ENCODE peak calls at places on chromosome 15, in four cellular contexts. P is H9, U is IMR-90, H is H1. F is an unnamed sample.
A peak's percentile ranks its signal among the peaks of the same experiment; 100 is the strongest.

GRCh38 chr15:29059871-29060640 is 174.3 kb downstream of the APBA2 start:
- DNase-seq in P (no peak), U (no peak), H (no peak), F (no peak)

GRCh38 chr15:71508081-71508682 is 302.2 kb upstream of the NR2E3 start:
- DNase-seq in P (no peak), U (no peak), H (no peak), F (no peak)

GRCh38 chr15:69085325-69086081 is 71.0 kb downstream of the NOX5 start:
- DNase-seq in P (no peak), U (no peak), H (no peak), F (no peak)

GRCh38 chr15:61575597-61575996 is 346.5 kb upstream of the RORA start:
- DNase-seq in H (no peak), P (no peak), U (no peak), F (no peak)

GRCh38 chr15:78663703-78664102 is 22.7 kb upstream of the CHRNB4 start:
- DNase-seq in U (no peak), P (no peak), H (no peak), F (no peak)

GRCh38 chr15:55170361-55170760 is 26.4 kb downstream of the RSL24D1 start:
- DNase-seq in H (no peak), P (no peak), U (no peak), F (no peak)

GRCh38 chr15:70318996-70319465 is 221.3 kb upstream of the TLE3 start:
- DNase-seq in H (no peak), P (no peak), U (peak; percentile 74), F (no peak)

GRCh38 chr15:66779331-66780009 is 77.4 kb downstream of the SMAD6 start:
- DNase-seq in H (no peak), U (no peak), P (no peak), F (no peak)

GRCh38 chr15:40928351-40928974 is 677 bp upstream of the DLL4 start:
- DNase-seq in P (peak; percentile 85), U (no peak), H (peak; percentile 88), F (peak; percentile 74)

GRCh38 chr15:97929456-97930229 is 30.9 kb upstream of the ARRDC4 start:
- DNase-seq in U (no peak), P (no peak), H (no peak), F (no peak)

GRCh38 chr15:54605556-54605955 is 591.2 kb downstream of the RSL24D1 start:
- DNase-seq in H (no peak), U (no peak), P (no peak), F (no peak)

GRCh38 chr15:69854521-69855171 is 243.1 kb downstream of the TLE3 start:
- DNase-seq in U (peak; percentile 94), P (no peak), H (no peak), F (peak; percentile 70)

GRCh38 chr15:34719051-34719882 is 35.5 kb downstream of the GJD2 start:
- DNase-seq in U (no peak), P (no peak), H (no peak), F (no peak)

GRCh38 chr15:60507596-60508424 is 28.9 kb upstream of the ICE2 start:
- DNase-seq in H (peak; percentile 54), P (peak; percentile 48), U (peak; percentile 77), F (peak; percentile 69)

GRCh38 chr15:82646250-82647044 is 716 bp downstream of the CPEB1 start:
- DNase-seq in H (peak; percentile 76), P (peak; percentile 76), U (no peak), F (peak; percentile 44)

GRCh38 chr15:41862515-41863116 is 24.0 kb downstream of the PLA2G4B start:
- DNase-seq in U (no peak), H (no peak), P (peak; percentile 73), F (peak; percentile 57)

GRCh38 chr15:99504071-99504822 is 61.5 kb upstream of the MEF2A start:
- DNase-seq in P (no peak), U (no peak), H (no peak), F (no peak)

GRCh38 chr15:30992465-30992864 is 1.0 kb upstream of the MTMR10 start:
- DNase-seq in H (no peak), P (peak; percentile 40), U (no peak), F (peak; percentile 38)

GRCh38 chr15:75357976-75358673 is 10.3 kb downstream of the MAN2C1 start:
- DNase-seq in H (no peak), P (no peak), U (no peak), F (no peak)

GRCh38 chr15:68725736-68726135 is 95.0 kb downstream of the ANP32A start:
- DNase-seq in U (peak; percentile 53), P (no peak), H (no peak), F (peak; percentile 19)

GRCh38 chr15:66766282-66767228 is 64.5 kb downstream of the SMAD6 start:
- DNase-seq in P (no peak), H (no peak), U (peak; percentile 84), F (no peak)

GRCh38 chr15:36177590-36178281 is 401.7 kb upstream of the CDIN1 start:
- DNase-seq in P (no peak), H (no peak), U (peak; percentile 43), F (no peak)
- H2BK5ac ChIP-seq in P (no peak overlapping the region), H (no peak overlapping the region), U (no peak overlapping the region), F (no peak overlapping the region)

GRCh38 chr15:63915888-63916731 is 82.4 kb upstream of the HERC1 start:
- DNase-seq in P (peak; percentile 80), H (peak; percentile 68), U (peak; percentile 53), F (peak; percentile 73)
- H2BK15ac ChIP-seq in P (no peak overlapping the region), H (no peak overlapping the region), U (no peak overlapping the region), F (no peak overlapping the region)

GRCh38 chr15:88617031-88617722 is 4.0 kb upstream of the AEN start:
- DNase-seq in U (no peak), P (no peak), H (peak; percentile 20), F (no peak)
- H4K5ac ChIP-seq in U (no peak overlapping the region), P (no peak overlapping the region), H (no peak overlapping the region), F (no peak overlapping the region)

DNA sequence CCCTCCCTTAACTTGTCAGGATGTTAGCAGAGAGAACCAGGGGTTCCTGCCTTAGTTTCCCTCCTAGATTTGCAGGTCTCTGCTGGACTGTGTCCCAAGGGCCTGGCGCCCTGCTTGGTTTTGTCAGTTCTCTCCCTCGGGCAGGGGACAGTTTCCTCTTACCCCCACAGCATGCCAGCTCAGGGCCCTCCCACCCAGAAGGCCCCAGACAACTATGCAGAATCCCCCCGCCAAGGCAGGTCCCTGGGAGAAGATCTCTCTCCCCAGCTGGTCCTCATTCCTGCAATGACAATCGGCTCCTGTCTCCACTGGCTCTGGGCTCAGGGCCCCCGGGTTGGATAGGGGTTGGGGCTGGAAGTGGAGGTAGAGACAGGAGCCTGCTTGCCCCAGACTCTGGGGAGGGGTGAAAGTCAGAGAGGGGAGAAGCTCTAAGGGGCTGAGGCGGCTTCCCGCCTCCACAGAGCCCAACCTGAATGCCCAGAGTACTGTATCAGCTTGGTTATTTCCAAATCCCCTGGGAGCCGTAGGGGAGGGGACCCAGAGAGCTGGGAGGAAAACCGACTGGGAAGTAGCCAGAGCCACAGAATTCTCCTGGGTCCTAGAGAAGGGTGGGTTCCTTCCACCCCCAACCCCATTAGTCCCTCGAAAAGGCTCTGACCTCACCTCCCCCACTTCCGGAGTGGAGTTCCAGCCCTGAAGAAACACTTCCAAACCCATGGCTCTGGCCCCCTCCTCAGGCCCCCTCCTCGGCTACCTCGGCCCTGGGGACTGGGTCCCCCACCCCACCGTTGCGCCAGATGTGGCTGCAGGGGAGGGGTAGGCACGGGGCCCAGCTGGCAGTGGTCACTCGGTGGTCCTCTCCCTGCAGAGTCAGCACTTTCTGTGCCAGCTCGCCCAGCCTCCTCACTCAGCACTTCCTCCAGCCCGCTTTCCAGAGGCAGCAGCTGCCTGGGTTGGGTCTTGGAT is 3.8 kb upstream of the LOXL1 start:
- DNase-seq in P (peak; percentile 72), U (peak; percentile 70), H (peak; percentile 74), F (peak; percentile 94)
- H2BK5ac ChIP-seq in P (no peak overlapping the region), U (peak overlapping the region; percentile 93), H (peak overlapping the region; percentile 77), F (no peak overlapping the region)

DNA sequence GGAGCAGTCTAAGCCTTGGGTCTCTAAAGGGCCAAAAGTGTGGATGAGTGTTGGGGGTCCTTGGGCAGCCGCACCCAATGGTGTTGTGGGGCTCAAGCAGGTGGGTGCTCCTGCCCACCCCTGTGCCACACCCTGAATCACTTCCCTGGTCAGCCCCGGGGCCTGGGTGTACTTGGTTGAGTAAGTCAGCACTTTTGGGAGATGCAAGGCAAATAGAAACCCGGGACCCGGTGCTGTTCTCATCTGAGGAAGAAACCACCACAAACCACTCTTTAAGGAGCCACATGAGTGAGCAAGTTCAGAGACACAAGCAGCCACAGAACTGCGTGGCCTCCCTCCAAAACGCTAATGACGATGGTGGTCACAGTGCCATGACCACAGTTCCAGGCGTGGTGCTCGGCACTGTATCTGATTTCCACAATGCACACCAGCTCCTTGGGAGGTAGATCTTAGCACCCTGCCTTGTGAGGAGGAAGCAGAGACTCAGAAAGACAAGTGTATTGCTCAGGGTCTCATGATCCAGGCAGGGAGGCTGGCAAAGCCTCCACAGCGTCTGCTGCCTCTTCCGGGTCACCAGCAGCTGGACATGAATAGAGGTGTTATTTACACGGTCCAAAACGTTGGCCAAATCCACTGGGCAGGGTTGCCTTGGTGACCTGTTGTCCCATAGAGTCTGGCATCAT is 118.2 kb upstream of the ALDH1A3 start:
- DNase-seq in P (no peak), H (no peak), U (no peak), F (no peak)
- H2BK15ac ChIP-seq in P (no peak overlapping the region), H (no peak overlapping the region), U (peak overlapping the region; percentile 21), F (no peak overlapping the region)

GRCh38 chr15:101386967-101387366 is 91.9 kb upstream of the SNRPA1 start:
- DNase-seq in H (no peak), U (no peak), P (no peak), F (no peak)
- H4K5ac ChIP-seq in H (no peak overlapping the region), U (no peak overlapping the region), P (no peak overlapping the region), F (no peak overlapping the region)

GRCh38 chr15:85785887-85786777 is 8.6 kb downstream of the KLHL25 start:
- DNase-seq in U (peak; percentile 58), P (no peak), H (no peak), F (peak; percentile 70)
- H2BK5ac ChIP-seq in U (peak overlapping the region; percentile 21), P (no peak overlapping the region), H (no peak overlapping the region), F (no peak overlapping the region)

F was measured in mesendoderm.